ENCODE peak calls at places on chromosome 20, in four cellular contexts. V, T, N and X are unnamed samples.

GRCh38 chr20:21515300-21516179 is 1.7 kb upstream of the NKX2-2 start:
- DNase-seq in N (no peak), V (no peak), T (no peak), X (no peak)

GRCh38 chr20:2809690-2810089 is 5.1 kb upstream of the C20orf141 start:
- DNase-seq in N (no peak), V (no peak), T (no peak), X (no peak)

GRCh38 chr20:60695223-60695622 is 556.8 kb upstream of the CDH4 start:
- DNase-seq in V (no peak), N (no peak), T (no peak), X (no peak)

GRCh38 chr20:62606551-62607201 is 35.6 kb upstream of the SLCO4A1 start:
- DNase-seq in T (no peak), N (peak; percentile 84), V (peak; percentile 89), X (no peak)

GRCh38 chr20:13717631-13718044 is 67.1 kb downstream of the ESF1 start:
- DNase-seq in V (no peak), N (no peak), T (no peak), X (no peak)

GRCh38 chr20:43925786-43926185 is 11.1 kb downstream of the TOX2 start:
- DNase-seq in N (no peak), T (no peak), V (peak; percentile 4), X (no peak)

GRCh38 chr20:10502098-10502526 is 67.0 kb downstream of the SLX4IP start:
- DNase-seq in N (no peak), T (no peak), V (no peak), X (no peak)

GRCh38 chr20:50724851-50725721 is 6.3 kb upstream of the PARD6B start:
- DNase-seq in N (peak; percentile 72), V (no peak), T (peak; percentile 27), X (no peak)

GRCh38 chr20:41336711-41337492 is 3.7 kb upstream of the LPIN3 start:
- DNase-seq in T (no peak), V (no peak), N (no peak), X (no peak)

GRCh38 chr20:10733122-10733521 is 59.3 kb upstream of the JAG1 start:
- DNase-seq in T (no peak), V (no peak), N (no peak), X (no peak)

GRCh38 chr20:22887796-22888195 is 147.3 kb upstream of the SSTR4 start:
- DNase-seq in T (no peak), N (no peak), V (no peak), X (no peak)

GRCh38 chr20:23148721-23149570 is 62.8 kb upstream of the CD93 start:
- DNase-seq in V (no peak), T (no peak), N (no peak), X (no peak)

GRCh38 chr20:44083220-44083933 is 103.6 kb downstream of the JPH2 start:
- DNase-seq in V (peak; percentile 23), T (no peak), N (peak; percentile 68), X (no peak)

GRCh38 chr20:52204136-52204535 is 12.6 kb upstream of the ZFP64 start:
- DNase-seq in T (no peak), N (peak; percentile 29), V (no peak), X (peak; percentile 37)

GRCh38 chr20:38059832-38060231 is 26.3 kb downstream of the RPRD1B start:
- DNase-seq in N (no peak), T (no peak), V (no peak), X (no peak)

GRCh38 chr20:54255157-54255556 is 47.3 kb downstream of the PFDN4 start:
- DNase-seq in V (no peak), T (no peak), N (no peak), X (no peak)

GRCh38 chr20:8215516-8215915 is 83.5 kb downstream of the PLCB1 start:
- DNase-seq in V (no peak), T (no peak), N (no peak), X (no peak)

GRCh38 chr20:44115181-44115580 is 71.8 kb downstream of the JPH2 start:
- DNase-seq in V (no peak), T (no peak), N (no peak), X (no peak)

GRCh38 chr20:39853664-39854063 is 835.4 kb downstream of the MAFB start:
- DNase-seq in N (no peak), V (no peak), T (no peak), X (no peak)

GRCh38 chr20:56572178-56572577 is 39.1 kb downstream of the FAM209B start:
- DNase-seq in N (no peak), V (no peak), T (no peak), X (no peak)

GRCh38 chr20:20002101-20002998 is 14.8 kb upstream of the NAA20 start:
- DNase-seq in N (no peak), T (no peak), V (no peak), X (no peak)

GRCh38 chr20:4875578-4876067 is 125.7 kb downstream of the SLC23A2 start:
- DNase-seq in V (peak; percentile 97), T (no peak), N (no peak), X (no peak)

GRCh38 chr20:49832632-49833327 is 20.2 kb downstream of the SLC9A8 start:
- DNase-seq in T (no peak), V (no peak), N (no peak), X (no peak)

GRCh38 chr20:17556842-17557674 is 12.8 kb upstream of the DSTN start:
- DNase-seq in V (peak; percentile 85), T (no peak), N (peak; percentile 53), X (no peak)

GRCh38 chr20:53003420-53003819 is 31.3 kb downstream of the TSHZ2 start:
- DNase-seq in V (peak; percentile 32), T (no peak), N (no peak), X (peak; percentile 38)

GRCh38 chr20:49534314-49534713 is 33.6 kb downstream of the PTGIS start:
- DNase-seq in V (peak; percentile 37), T (peak; percentile 75), N (peak; percentile 80), X (peak; percentile 83)

GRCh38 chr20:33933469-33933909 is 60.2 kb upstream of the RALY start:
- DNase-seq in N (peak; percentile 54), V (peak; percentile 54), T (peak; percentile 60), X (peak; percentile 74)

GRCh38 chr20:54320148-54320607 is 112.3 kb downstream of the PFDN4 start:
- DNase-seq in N (no peak), V (no peak), T (no peak), X (no peak)

GRCh38 chr20:35207950-35208611 is 18.4 kb upstream of the MMP24 start:
- DNase-seq in T (peak; percentile 73), V (peak; percentile 71), N (peak; percentile 87), X (peak; percentile 84)

GRCh38 chr20:54067606-54068174 is 2.7 kb downstream of the BCAS1 start:
- DNase-seq in V (no peak), T (no peak), N (peak; percentile 51), X (no peak)